ENCODE peak calls at places on chromosomes 16 and 17, in six cellular contexts. I is neural progenitor cell, Z is pancreas, C is ascending aorta, W is cardiac fibroblast, U is neural crest cell. A is an unnamed sample.

GRCh38 chr17:9677932-9678331 is 32.6 kb downstream of the USP43 start:
- DNase-seq in Z (no peak), I (no peak), U (no peak), W (no peak), C (no peak), A (no peak)

GRCh38 chr17:57016764-57017116 is 38.8 kb downstream of the SCPEP1 start:
- DNase-seq in U (no peak), Z (no peak), I (no peak), C (no peak), W (no peak), A (no peak)

GRCh38 chr17:8109669-8110455 is 8.5 kb downstream of the ALOXE3 start:
- DNase-seq in Z (peak; percentile 91), C (no peak), W (peak; percentile 35), U (peak; percentile 50), I (peak; percentile 82), A (peak; percentile 59)

GRCh38 chr17:1471490-1471889 is 15.5 kb upstream of the CRK start:
- DNase-seq in U (no peak), W (no peak), Z (no peak), I (no peak), C (no peak), A (no peak)

GRCh38 chr17:42674755-42675347 is 1.9 kb downstream of the PLEKHH3 start:
- DNase-seq in C (no peak), Z (peak; percentile 89), I (peak; percentile 44), W (no peak), U (no peak), A (no peak)

GRCh38 chr17:74424658-74425057 is 7.2 kb upstream of the GPRC5C start:
- DNase-seq in I (no peak), U (no peak), W (no peak), Z (no peak), C (no peak), A (no peak)

GRCh38 chr17:19398301-19399181 is 11.6 kb upstream of the MFAP4 start:
- DNase-seq in C (no peak), W (peak; percentile 91), Z (no peak), I (no peak), U (no peak), A (no peak)

GRCh38 chr17:82300707-82301270 is 16.6 kb downstream of the CD7 start:
- DNase-seq in W (peak; percentile 77), C (no peak), Z (peak; percentile 88), U (peak; percentile 57), I (peak; percentile 72), A (peak; percentile 77)

GRCh38 chr16:69131749-69132423 is 502 bp downstream of the CHTF8 start:
- DNase-seq in C (no peak), W (peak; percentile 90), U (peak; percentile 81), Z (peak; percentile 86), I (peak; percentile 95), A (peak; percentile 82)

GRCh38 chr17:2709173-2709661 is 2.3 kb downstream of the CLUH start:
- DNase-seq in C (no peak), Z (peak; percentile 92), W (no peak), I (no peak), U (no peak), A (no peak)

GRCh38 chr16:64196444-64196843 is 925.4 kb downstream of the CDH11 start:
- DNase-seq in C (no peak), Z (no peak), W (peak; percentile 17), U (no peak), I (no peak), A (no peak)

GRCh38 chr17:51035436-51035835 is 85.2 kb downstream of the SPAG9 start:
- DNase-seq in I (peak; percentile 40), W (peak; percentile 95), C (no peak), U (no peak), Z (no peak), A (no peak)

GRCh38 chr16:49115956-49116355 is 165.7 kb downstream of the CBLN1 start:
- DNase-seq in I (no peak), Z (no peak), W (no peak), C (no peak), U (no peak), A (no peak)

GRCh38 chr17:73984981-73985380 is 218.5 kb upstream of the RPL38 start:
- DNase-seq in C (no peak), I (no peak), U (no peak), W (no peak), Z (no peak), A (no peak)

GRCh38 chr17:67718325-67718941 is 697 bp downstream of the NOL11 start:
- DNase-seq in C (no peak), Z (no peak), U (no peak), I (no peak), W (peak; percentile 32), A (no peak)

GRCh38 chr16:29820730-29821662 is 734 bp downstream of the MVP start:
- DNase-seq in W (no peak), C (no peak), U (no peak), Z (peak; percentile 81), I (no peak), A (no peak)

GRCh38 chr17:76130473-76130872 is 10.6 kb downstream of the FOXJ1 start:
- DNase-seq in U (no peak), C (no peak), I (no peak), Z (no peak), W (no peak), A (no peak)

GRCh38 chr17:46163929-46164594 is 29.2 kb downstream of the KANSL1 start:
- DNase-seq in C (no peak), Z (no peak), W (no peak), U (no peak), I (no peak), A (no peak)

GRCh38 chr16:87387942-87388817 is 4.0 kb upstream of the MAP1LC3B start:
- DNase-seq in W (peak; percentile 99), C (peak; percentile 91), U (peak; percentile 69), I (peak; percentile 94), Z (peak; percentile 94), A (peak; percentile 79)

GRCh38 chr17:57685499-57686132 is 59.5 kb downstream of the CCDC182 start:
- DNase-seq in C (no peak), W (no peak), U (no peak), I (no peak), Z (no peak), A (peak; percentile 36)

GRCh38 chr16:66699898-66700297 is 3.4 kb upstream of the CMTM4 start:
- DNase-seq in W (no peak), I (no peak), U (no peak), Z (no peak), C (no peak), A (no peak)

GRCh38 chr17:64187093-64187895 is 57.4 kb upstream of the ERN1 start:
- DNase-seq in C (no peak), W (no peak), U (no peak), I (no peak), Z (no peak), A (no peak)

GRCh38 chr17:71649986-71650385 is 470.8 kb upstream of the SOX9 start:
- DNase-seq in Z (no peak), C (no peak), W (no peak), U (no peak), I (no peak), A (no peak)

GRCh38 chr17:17125136-17126084 is 80.7 kb downstream of the PLD6 start:
- DNase-seq in Z (no peak), W (no peak), I (peak; percentile 44), U (no peak), C (no peak), A (no peak)

GRCh38 chr17:80649672-80650338 is 105.2 kb downstream of the RPTOR start:
- DNase-seq in C (no peak), W (peak; percentile 97), U (peak; percentile 60), I (peak; percentile 79), Z (no peak), A (no peak)

GRCh38 chr17:80649200-80649644 is 104.6 kb downstream of the RPTOR start:
- DNase-seq in I (no peak), Z (no peak), U (no peak), C (no peak), W (no peak), A (no peak)

GRCh38 chr17:80650751-80651173 is 106.1 kb downstream of the RPTOR start:
- DNase-seq in U (no peak), C (no peak), I (peak; percentile 29), Z (no peak), W (no peak), A (no peak)

GRCh38 chr17:80652751-80653330 is 108.2 kb downstream of the RPTOR start:
- DNase-seq in C (no peak), W (no peak), U (no peak), Z (no peak), I (no peak), A (no peak)

GRCh38 chr17:80650339-80650672 is 105.7 kb downstream of the RPTOR start:
- DNase-seq in I (no peak), W (no peak), Z (no peak), C (no peak), U (no peak), A (no peak)
- TF ChIP-seq CTCF in I (no peak), W (no peak), Z (no peak), C (no peak), U (peak; percentile 4), A (no peak)

GRCh38 chr17:32876414-32877163 is at the start of gene MYO1D:
- DNase-seq in I (peak; percentile 71), W (no peak), U (peak; percentile 26), Z (peak; percentile 88), C (peak; percentile 21), A (peak; percentile 75)
- TF ChIP-seq CTCF in I (peak; percentile 59), W (peak; percentile 4), U (peak; percentile 54), Z (peak; percentile 20), C (peak; percentile 26), A (peak; percentile 38)

DNA sequence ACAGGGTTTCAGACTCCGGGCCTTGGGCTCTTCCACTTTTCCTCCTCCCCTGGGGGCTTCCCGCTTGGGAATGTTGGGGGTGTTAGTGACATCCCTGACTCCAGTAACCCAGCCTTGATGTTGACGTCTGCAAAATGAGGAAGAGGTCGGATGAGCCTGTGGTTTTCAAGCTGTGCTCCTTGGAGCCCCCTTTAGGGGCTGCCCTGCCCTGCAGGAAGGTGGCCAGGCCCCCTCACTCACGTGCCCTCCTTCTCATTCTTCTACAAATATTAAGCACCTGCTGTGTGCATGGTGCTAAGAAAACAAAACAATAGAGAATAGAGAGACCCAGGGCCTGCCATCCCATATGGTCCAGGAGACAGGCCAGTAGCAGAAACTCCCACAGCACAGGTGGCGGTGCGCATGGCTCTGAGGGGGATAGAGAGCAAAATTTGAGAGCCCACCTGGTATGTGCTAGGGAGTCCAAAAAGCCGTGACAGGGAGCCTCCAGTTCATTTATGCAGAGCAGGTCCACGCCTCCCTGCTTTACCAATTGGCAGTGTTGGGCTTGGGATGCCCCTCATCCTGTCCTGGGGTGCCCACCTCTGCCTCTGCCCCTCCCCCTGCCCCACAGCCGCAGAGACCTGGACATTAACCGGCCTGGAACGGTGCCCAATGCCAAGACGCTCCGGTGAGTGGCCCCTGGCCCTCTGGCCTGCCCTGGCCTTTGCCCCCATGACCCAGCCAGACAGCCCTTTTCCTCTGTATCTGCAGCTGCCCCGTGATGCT is 7.4 kb downstream of the NDRG4 start:
- DNase-seq in W (no peak), U (no peak), Z (no peak), I (no peak), C (no peak), A (no peak)
- TF ChIP-seq CTCF in W (no peak), U (no peak), Z (no peak), I (no peak), C (no peak), A (no peak)

GRCh38 chr16:73217654-73218053 is 169.7 kb upstream of the ZFHX3 start:
- DNase-seq in W (no peak), I (peak; percentile 67), Z (no peak), U (no peak), C (no peak), A (no peak)
- TF ChIP-seq CTCF in W (no peak), I (peak; percentile 61), Z (no peak), U (peak; percentile 58), C (no peak), A (peak; percentile 60)